ENCODE peak calls at places on chromosomes 3 and 15, in nine cellular contexts. X is left ventricle myocardium inferior, P is AG10803, C is GM20000, O is WTC11, K is pancreas, Y is GM13977, E is OCI-LY7, G is upper lobe of left lung. L is an unnamed sample.

GRCh38 chr3:196356556-196356955 is 18.4 kb upstream of the TM4SF19 start:
- DNase-seq in K (no peak), C (no peak), P (no peak), E (no peak), X (no peak), Y (no peak), G (no peak), O (no peak), L (no peak)

GRCh38 chr3:908839-909238 is 184.0 kb upstream of the CNTN6 start:
- DNase-seq in G (no peak), P (no peak), K (no peak), C (no peak), E (no peak), O (no peak), X (no peak), Y (no peak), L (no peak)

GRCh38 chr15:77723756-77724155 is 91.0 kb upstream of the LINGO1 start:
- DNase-seq in K (no peak), O (no peak), G (no peak), Y (no peak), C (no peak), X (no peak), P (no peak), E (no peak), L (no peak)

GRCh38 chr3:62559831-62560445 is 186.6 kb upstream of the FEZF2 start:
- DNase-seq in O (no peak), X (no peak), E (peak; percentile 26), Y (no peak), K (no peak), P (peak; percentile 59), C (no peak), G (no peak), L (no peak)

GRCh38 chr3:31980530-31981205 is 394 bp downstream of the OSBPL10 start:
- DNase-seq in G (peak; percentile 95), E (peak; percentile 88), O (peak; percentile 73), K (peak; percentile 70), C (peak; percentile 54), Y (peak; percentile 34), X (peak; percentile 36), P (no peak), L (peak; percentile 53)

GRCh38 chr3:115698851-115699535 is 75.7 kb downstream of the GAP43 start:
- DNase-seq in Y (no peak), G (no peak), X (no peak), K (no peak), P (peak; percentile 40), C (no peak), E (no peak), O (peak; percentile 53), L (no peak)

GRCh38 chr3:98563661-98564281 is 29.6 kb downstream of the CPOX start:
- DNase-seq in G (no peak), E (peak; percentile 50), C (peak; percentile 32), X (no peak), O (no peak), Y (no peak), P (peak; percentile 81), K (no peak), L (peak; percentile 32)

GRCh38 chr15:80789296-80789695 is 10.1 kb downstream of the CEMIP start:
- DNase-seq in G (no peak), K (no peak), C (no peak), O (no peak), Y (no peak), E (no peak), P (peak; percentile 86), X (no peak), L (no peak)

GRCh38 chr15:101694261-101694660 is 30.0 kb downstream of the TARS3 start:
- DNase-seq in Y (no peak), X (no peak), G (no peak), K (no peak), E (no peak), O (peak; percentile 18), P (no peak), C (no peak), L (no peak)
- TF ChIP-seq CTCF in Y (no peak), X (no peak), G (no peak), K (no peak), E (peak; percentile 12), O (no peak), P (no peak), C (no peak), L (no peak)

DNA sequence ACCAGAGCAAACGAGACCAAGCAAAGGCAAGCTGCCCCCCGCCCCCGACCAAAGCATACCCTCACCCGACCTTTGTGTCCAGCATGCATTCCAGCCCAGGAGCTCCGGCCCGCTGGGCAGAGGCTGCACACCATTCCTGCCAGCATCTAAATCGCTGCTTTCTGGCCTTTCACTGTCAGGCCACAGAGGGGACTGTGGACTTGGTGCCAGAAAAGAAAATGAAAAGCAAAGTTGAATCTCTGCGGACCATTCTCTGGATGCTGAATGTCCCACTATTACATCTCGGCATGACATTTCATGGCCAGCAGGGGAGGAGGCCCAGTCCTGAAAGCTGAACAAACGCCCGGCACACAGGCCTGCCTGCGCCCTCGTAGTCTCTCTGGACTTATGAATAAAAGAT is 13.0 kb downstream of the IL17RD start:
- DNase-seq in G (peak; percentile 42), C (no peak), K (no peak), E (no peak), Y (no peak), P (no peak), X (peak; percentile 33), O (no peak), L (no peak)
- TF ChIP-seq CTCF in G (no peak), C (no peak), K (no peak), E (no peak), Y (no peak), P (peak; percentile 29), X (peak; percentile 40), O (no peak), L (no peak)

GRCh38 chr15:69648775-69649735 is 196.4 kb downstream of the RPLP1 start:
- DNase-seq in O (peak; percentile 64), P (no peak), G (no peak), K (no peak), E (no peak), X (no peak), Y (no peak), C (no peak), L (no peak)
- TF ChIP-seq CTCF in O (no peak), P (no peak), G (no peak), K (no peak), E (no peak), X (no peak), Y (no peak), C (no peak), L (no peak)

GRCh38 chr15:69035205-69035917 is 20.9 kb downstream of the NOX5 start:
- DNase-seq in X (no peak), O (peak; percentile 81), P (no peak), Y (no peak), K (no peak), E (no peak), G (peak; percentile 54), C (peak; percentile 46), L (no peak)
- TF ChIP-seq CTCF in X (peak; percentile 37), O (peak; percentile 46), P (no peak), Y (no peak), K (no peak), E (no peak), G (no peak), C (peak; percentile 30), L (no peak)

GRCh38 chr3:56988458-56988857 is 72.0 kb upstream of the SPATA12 start:
- DNase-seq in C (no peak), Y (no peak), X (no peak), P (no peak), K (no peak), E (no peak), G (no peak), O (no peak), L (no peak)

GRCh38 chr3:56986347-56986746 is 74.1 kb upstream of the SPATA12 start:
- DNase-seq in X (no peak), C (no peak), G (no peak), P (no peak), K (no peak), Y (no peak), E (no peak), O (no peak), L (no peak)

GRCh38 chr3:56987238-56987932 is 73.1 kb upstream of the SPATA12 start:
- DNase-seq in O (peak; percentile 39), K (no peak), Y (no peak), E (no peak), X (no peak), G (no peak), C (no peak), P (no peak), L (peak; percentile 53)

GRCh38 chr3:56983427-56983826 is 77.0 kb upstream of the SPATA12 start:
- DNase-seq in K (no peak), E (no peak), P (no peak), G (no peak), C (no peak), O (no peak), X (no peak), Y (no peak), L (no peak)

DNA sequence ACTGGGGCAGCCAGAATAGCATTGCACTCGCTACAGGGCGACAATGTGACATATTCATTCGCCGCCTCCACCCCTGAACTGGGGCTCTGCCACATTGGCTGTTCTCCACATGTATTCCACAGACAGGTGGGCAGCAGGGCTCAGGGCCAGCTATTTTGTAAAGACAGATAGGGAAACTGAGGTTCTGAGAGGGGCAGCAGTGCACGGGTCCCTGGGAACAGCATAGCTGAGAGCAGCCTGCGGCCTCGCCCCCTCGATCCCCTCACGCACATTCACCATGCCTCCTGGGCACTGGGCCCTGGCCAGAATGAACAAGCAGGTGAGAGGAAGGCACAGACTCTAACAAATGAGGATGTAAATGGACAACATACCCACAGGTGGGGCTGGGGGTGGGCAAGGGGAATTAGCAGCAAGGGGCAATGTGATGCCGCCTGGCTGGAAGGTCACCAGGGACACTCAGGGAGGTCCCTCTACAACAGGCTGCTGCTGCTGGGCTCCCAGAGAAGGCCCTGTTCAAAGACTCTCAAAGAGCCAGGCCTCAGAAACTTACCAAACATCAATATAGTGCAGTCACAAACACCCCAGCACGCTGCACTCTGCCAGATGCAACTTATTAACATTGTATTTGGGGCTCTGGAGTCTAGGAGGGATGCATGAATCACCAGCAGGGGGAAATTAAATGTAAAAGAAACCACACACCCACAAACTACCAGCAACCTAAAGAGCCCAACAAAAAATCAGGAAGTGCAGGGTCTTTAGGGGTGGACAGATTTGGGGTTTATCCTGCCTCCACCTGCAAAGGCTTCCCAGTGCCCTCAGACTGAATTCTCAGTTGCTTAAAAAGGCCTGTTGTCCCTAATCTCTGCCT is 74.8 kb upstream of the SPATA12 start:
- DNase-seq in X (no peak), K (no peak), O (no peak), E (peak; percentile 38), P (peak; percentile 60), Y (no peak), C (no peak), G (no peak), L (peak; percentile 53)
- TF ChIP-seq CTCF in X (no peak), K (no peak), O (no peak), E (peak; percentile 33), P (peak; percentile 33), Y (no peak), C (no peak), G (no peak), L (peak; percentile 21)

DNA sequence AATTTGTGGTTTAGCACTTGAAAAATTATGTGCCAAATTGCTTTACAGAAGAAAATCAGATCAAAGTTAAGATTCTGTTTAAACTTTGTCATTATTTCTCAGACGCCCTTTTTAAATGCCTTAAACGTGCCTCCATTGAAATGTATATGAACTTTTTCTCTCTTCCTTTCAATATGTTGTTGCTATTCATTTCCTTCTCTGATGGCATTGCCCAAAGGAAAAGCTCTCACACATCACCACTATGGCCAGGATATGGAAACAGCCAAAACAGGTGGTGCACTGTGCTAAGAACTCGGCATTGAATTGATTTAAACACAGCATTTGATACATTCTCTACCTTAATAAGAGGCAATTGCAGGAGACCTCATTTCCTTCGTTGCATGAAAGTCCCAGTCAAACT is 35.7 kb upstream of the NR2F2 start:
- DNase-seq in P (no peak), O (no peak), E (no peak), G (no peak), X (no peak), K (no peak), Y (no peak), C (no peak), L (no peak)
- TF ChIP-seq CTCF in P (no peak), O (no peak), E (no peak), G (no peak), X (no peak), K (no peak), Y (no peak), C (no peak), L (no peak)